ENCODE peak calls at places on chromosomes 12 and 14, in five cellular contexts. Y is cardiac fibroblast, C is PC-9, W is choroid plexus epithelial cell, O is esophagus squamous epithelium. H is an unnamed sample.

GRCh38 chr12:4270670-4271432 is 2.7 kb upstream of the CCND2 start:
- DNase-seq in Y (peak; percentile 39), C (no peak), W (no peak), O (no peak), H (no peak)

GRCh38 chr12:117032593-117033381 is 66.4 kb downstream of the TESC start:
- DNase-seq in Y (no peak), C (no peak), W (peak; percentile 40), O (no peak), H (no peak)

GRCh38 chr12:104412681-104413080 is 44.1 kb upstream of the CHST11 start:
- DNase-seq in Y (no peak), C (no peak), W (no peak), O (no peak), H (no peak)

GRCh38 chr14:74950795-74951442 is 4.5 kb downstream of the PGF start:
- DNase-seq in Y (no peak), C (no peak), W (peak; percentile 37), O (no peak), H (no peak)

GRCh38 chr14:90513151-90514014 is 116.6 kb downstream of the CALM1 start:
- DNase-seq in Y (no peak), C (peak; percentile 85), W (peak; percentile 10), O (no peak), H (no peak)

GRCh38 chr14:91755560-91755959 is 23.7 kb upstream of the CATSPERB start:
- DNase-seq in Y (peak; percentile 61), C (peak; percentile 86), W (peak; percentile 33), O (no peak), H (peak; percentile 86)

GRCh38 chr14:92348154-92348553 is 25.2 kb downstream of the SLC24A4 start:
- DNase-seq in Y (no peak), C (peak; percentile 94), W (peak; percentile 12), O (no peak), H (no peak)

GRCh38 chr12:81294325-81295190 is 216.7 kb downstream of the ACSS3 start:
- DNase-seq in Y (peak; percentile 13), C (no peak), W (peak; percentile 34), O (no peak), H (no peak)

GRCh38 chr12:106586535-106586802 is 3.7 kb downstream of the RFX4 start:
- DNase-seq in Y (peak; percentile 13), C (no peak), W (no peak), O (no peak), H (no peak)

GRCh38 chr12:130555628-130556485 is 160.2 kb downstream of the RIMBP2 start:
- DNase-seq in Y (no peak), C (no peak), W (no peak), O (no peak), H (no peak)

GRCh38 chr14:38405851-38406630 is 150.1 kb upstream of the CLEC14A start:
- DNase-seq in Y (peak; percentile 48), C (no peak), W (peak; percentile 52), O (no peak), H (no peak)
- TF ChIP-seq CTCF in Y (peak; percentile 14), C (no peak), W (peak; percentile 26), O (no peak), H (no peak)

DNA sequence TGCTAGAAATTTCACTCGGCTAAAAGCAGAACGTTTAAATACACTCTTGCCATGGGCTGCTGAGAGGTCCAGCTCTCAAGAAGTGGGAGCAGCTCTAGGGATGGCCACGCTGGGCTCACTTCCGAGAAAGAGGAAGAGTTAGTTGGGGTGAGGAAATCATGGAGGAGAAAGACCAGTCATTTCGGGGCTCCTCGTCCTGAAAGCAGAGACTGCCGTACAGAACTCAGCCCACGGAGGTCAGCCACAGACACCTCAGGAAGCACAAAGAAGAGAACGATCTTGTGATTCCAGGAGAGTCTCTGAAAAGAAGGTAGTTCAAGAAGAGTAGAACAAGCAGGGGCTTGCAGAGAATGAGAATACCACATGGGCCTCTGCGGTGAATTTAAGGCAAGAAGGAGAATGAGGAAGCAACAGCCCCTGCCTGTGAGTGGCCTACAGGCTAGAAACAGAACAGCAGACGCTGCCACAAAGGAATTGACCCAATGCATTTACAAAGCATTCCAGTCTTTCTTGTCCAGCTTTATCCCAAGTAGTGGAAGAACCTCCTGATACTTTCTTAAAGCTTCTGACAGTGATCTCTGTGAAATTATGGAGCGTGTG is 311.9 kb downstream of the CACNA1C start:
- DNase-seq in Y (no peak), C (no peak), W (no peak), O (no peak), H (no peak)
- TF ChIP-seq CTCF in Y (no peak), C (no peak), W (no peak), O (no peak), H (no peak)

GRCh38 chr14:30204431-30204830 is 276.8 kb upstream of the PRKD1 start:
- DNase-seq in Y (no peak), C (no peak), W (no peak), O (no peak), H (no peak)
- TF ChIP-seq CTCF in Y (no peak), C (no peak), W (no peak), O (no peak), H (no peak)

DNA sequence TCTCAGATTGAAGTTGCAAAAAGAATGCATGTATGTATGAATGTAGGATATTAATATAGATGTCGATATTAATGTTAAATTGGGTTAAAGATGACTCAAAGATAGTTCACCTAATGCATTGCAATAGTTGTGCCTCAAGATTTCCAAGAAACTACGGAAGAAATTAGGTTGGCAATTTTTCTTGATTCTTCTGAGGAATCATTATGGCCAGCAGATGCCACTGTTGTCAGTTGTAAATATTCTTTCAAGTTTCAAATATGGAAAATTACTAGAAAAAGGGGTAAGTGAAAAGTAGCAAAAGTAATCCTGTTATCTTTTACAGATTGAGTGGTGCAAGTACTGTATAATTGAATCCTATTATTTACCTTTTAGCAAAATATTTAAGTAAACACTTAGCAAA is 202.1 kb downstream of the ADAMTS20 start:
- DNase-seq in Y (peak; percentile 46), C (no peak), W (peak; percentile 61), O (no peak), H (peak; percentile 29)
- TF ChIP-seq CTCF in Y (no peak), C (peak; percentile 55), W (peak; percentile 51), O (no peak), H (peak; percentile 50)

GRCh38 chr12:46677749-46678148 is 148.0 kb downstream of the SLC38A4 start:
- DNase-seq in Y (peak; percentile 63), C (peak; percentile 46), W (peak; percentile 76), O (no peak), H (peak; percentile 69)
- TF ChIP-seq CTCF in Y (peak; percentile 8), C (peak; percentile 58), W (peak; percentile 55), O (no peak), H (peak; percentile 40)

GRCh38 chr12:5510251-5510805 is 78.4 kb downstream of the NTF3 start:
- DNase-seq in Y (no peak), C (no peak), W (no peak), O (no peak), H (no peak)

GRCh38 chr12:5511256-5511643 is 79.3 kb downstream of the NTF3 start:
- DNase-seq in Y (no peak), C (no peak), W (no peak), O (no peak), H (no peak)

GRCh38 chr12:5512585-5512970 is 80.7 kb downstream of the NTF3 start:
- DNase-seq in Y (no peak), C (no peak), W (no peak), O (no peak), H (no peak)

GRCh38 chr12:5513406-5513805 is 81.5 kb downstream of the NTF3 start:
- DNase-seq in Y (no peak), C (no peak), W (no peak), O (no peak), H (no peak)

GRCh38 chr12:5511644-5512584 is 80.0 kb downstream of the NTF3 start:
- DNase-seq in Y (no peak), C (no peak), W (peak; percentile 6), O (no peak), H (no peak)
- TF ChIP-seq CTCF in Y (no peak), C (peak; percentile 47), W (peak; percentile 48), O (peak; percentile 25), H (no peak)

H was measured in MCF 10A.